ENCODE peak calls at places on chromosomes 13 and 19, in ten cellular contexts. N, I, Y, W, Q, B, O, C, Z and H are unnamed samples.

GRCh38 chr13:105159794-105160193 is 1375.7 kb downstream of the EFNB2 start:
- DNase-seq in N (no peak), I (no peak), Y (no peak), W (no peak), Q (no peak), B (no peak), O (no peak), C (no peak), Z (no peak), H (no peak)

GRCh38 chr13:42930136-42930535 is 61.9 kb downstream of the EPSTI1 start:
- DNase-seq in N (no peak), I (no peak), Y (no peak), W (no peak), Q (no peak), B (no peak), O (no peak), C (no peak), Z (no peak), H (no peak)

GRCh38 chr19:49814010-49814409 is 918 bp upstream of the FUZ start:
- DNase-seq in N (no peak), I (no peak), Y (no peak), W (no peak), Q (no peak), B (no peak), O (no peak), C (no peak), Z (no peak), H (no peak)

GRCh38 chr19:7596191-7596937 is 701 bp downstream of the CAMSAP3 start:
- DNase-seq in N (no peak), I (no peak), Y (no peak), W (no peak), Q (no peak), B (no peak), O (no peak), C (no peak), Z (no peak), H (no peak)

GRCh38 chr13:75481176-75482069 is 546 bp downstream of the TBC1D4 start:
- DNase-seq in N (peak), I (no peak), Y (peak), W (peak), Q (no peak), B (peak), O (peak), C (peak), Z (no peak), H (no peak)

GRCh38 chr13:38954291-38954690 is 36.3 kb downstream of the STOML3 start:
- DNase-seq in N (no peak), I (no peak), Y (no peak), W (no peak), Q (no peak), B (no peak), O (no peak), C (no peak), Z (no peak), H (no peak)

GRCh38 chr19:48398329-48399235 is 5.1 kb downstream of the GRIN2D start:
- DNase-seq in N (peak), I (peak), Y (no peak), W (peak), Q (no peak), B (peak), O (peak), C (peak), Z (peak), H (no peak)

GRCh38 chr13:36992362-36992761 is 6.8 kb downstream of the ALG5 start:
- DNase-seq in N (no peak), I (no peak), Y (no peak), W (no peak), Q (no peak), B (no peak), O (no peak), C (no peak), Z (no peak), H (no peak)

GRCh38 chr19:45079911-45080469 is 930 bp downstream of the GEMIN7 start:
- DNase-seq in N (no peak), I (no peak), Y (no peak), W (no peak), Q (no peak), B (no peak), O (no peak), C (no peak), Z (no peak), H (no peak)

GRCh38 chr19:33883869-33884519 is 87.3 kb downstream of the KCTD15 start:
- DNase-seq in N (no peak), I (no peak), Y (no peak), W (peak), Q (no peak), B (no peak), O (no peak), C (no peak), Z (no peak), H (no peak)

GRCh38 chr13:99415014-99415650 is 86.1 kb upstream of the TM9SF2 start:
- DNase-seq in N (no peak), I (no peak), Y (no peak), W (no peak), Q (no peak), B (no peak), O (no peak), C (no peak), Z (no peak), H (no peak)

GRCh38 chr13:62556973-62557372 is 1141.3 kb upstream of the PCDH20 start:
- DNase-seq in N (no peak), I (no peak), Y (no peak), W (no peak), Q (no peak), B (no peak), O (no peak), C (no peak), Z (no peak), H (no peak)

GRCh38 chr19:17234911-17235617 is 9.0 kb downstream of the OCEL1 start:
- DNase-seq in N (peak), I (peak), Y (peak), W (peak), Q (no peak), B (peak), O (peak), C (no peak), Z (no peak), H (no peak)

GRCh38 chr19:33294058-33294798 is 8.1 kb downstream of the CEBPA start:
- DNase-seq in N (no peak), I (no peak), Y (no peak), W (peak), Q (no peak), B (no peak), O (no peak), C (no peak), Z (no peak), H (peak)

GRCh38 chr13:44734204-44734707 is 158.1 kb upstream of the TSC22D1 start:
- DNase-seq in N (no peak), I (no peak), Y (no peak), W (peak), Q (no peak), B (no peak), O (no peak), C (no peak), Z (no peak), H (peak)

GRCh38 chr19:46574533-46574932 is 26.6 kb upstream of the CALM3 start:
- DNase-seq in N (peak), I (peak), Y (no peak), W (no peak), Q (no peak), B (no peak), O (no peak), C (no peak), Z (no peak), H (no peak)

GRCh38 chr13:58142952-58143351 is 511.4 kb downstream of the PCDH17 start:
- DNase-seq in N (no peak), I (no peak), Y (no peak), W (no peak), Q (no peak), B (no peak), O (no peak), C (no peak), Z (no peak), H (no peak)

GRCh38 chr13:104143760-104144406 is 1077.7 kb upstream of the SLC10A2 start:
- DNase-seq in N (no peak), I (no peak), Y (no peak), W (no peak), Q (no peak), B (no peak), O (no peak), C (no peak), Z (no peak), H (no peak)

GRCh38 chr19:29211562-29212416 is 1.2 kb downstream of the UQCRFS1 start:
- DNase-seq in N (no peak), I (no peak), Y (no peak), W (no peak), Q (no peak), B (peak), O (no peak), C (no peak), Z (no peak), H (no peak)

GRCh38 chr13:105665284-105665683 is 870.2 kb downstream of the EFNB2 start:
- DNase-seq in N (no peak), I (no peak), Y (no peak), W (no peak), Q (no peak), B (peak), O (no peak), C (no peak), Z (no peak), H (peak)

GRCh38 chr13:92463134-92463533 is 763.5 kb upstream of the GPC6 start:
- DNase-seq in N (no peak), I (no peak), Y (no peak), W (no peak), Q (no peak), B (no peak), O (no peak), C (no peak), Z (no peak), H (no peak)

GRCh38 chr19:45578861-45579260 is 5.7 kb downstream of the OPA3 start:
- DNase-seq in N (no peak), I (no peak), Y (no peak), W (no peak), Q (no peak), B (no peak), O (no peak), C (no peak), Z (no peak), H (no peak)

GRCh38 chr13:42283574-42283973 is 11.6 kb downstream of the AKAP11 start:
- DNase-seq in N (no peak), I (no peak), Y (no peak), W (no peak), Q (no peak), B (no peak), O (no peak), C (no peak), Z (no peak), H (no peak)

GRCh38 chr13:50275392-50276063 is 260.3 kb downstream of the KCNRG start:
- DNase-seq in N (no peak), I (no peak), Y (no peak), W (no peak), Q (no peak), B (no peak), O (no peak), C (no peak), Z (no peak), H (no peak)

GRCh38 chr13:97121894-97122293 is 100.2 kb upstream of the MBNL2 start:
- DNase-seq in N (no peak), I (no peak), Y (no peak), W (no peak), Q (no peak), B (no peak), O (no peak), C (no peak), Z (no peak), H (peak)

GRCh38 chr19:56314018-56314583 is 538 bp downstream of the ZSCAN5A start:
- DNase-seq in N (no peak), I (no peak), Y (no peak), W (no peak), Q (no peak), B (no peak), O (peak), C (no peak), Z (no peak), H (peak)

GRCh38 chr13:59823495-59823894 is 340.2 kb downstream of the DIAPH3 start:
- DNase-seq in N (no peak), I (no peak), Y (no peak), W (no peak), Q (no peak), B (peak), O (no peak), C (no peak), Z (no peak), H (peak)

GRCh38 chr13:55199132-55199531 is 1941.6 kb upstream of the PRR20A start:
- DNase-seq in N (no peak), I (no peak), Y (peak), W (no peak), Q (no peak), B (no peak), O (peak), C (no peak), Z (no peak), H (peak)

GRCh38 chr13:51808811-51809210 is 4.8 kb upstream of the DHRS12 start:
- DNase-seq in N (no peak), I (no peak), Y (no peak), W (no peak), Q (no peak), B (no peak), O (no peak), C (no peak), Z (no peak), H (no peak)

GRCh38 chr19:40217921-40218890 is at the start of gene TTC9B:
- DNase-seq in N (peak), I (no peak), Y (no peak), W (no peak), Q (no peak), B (no peak), O (no peak), C (peak), Z (no peak), H (no peak)

GRCh38 chr13:98445340-98446233 is 131.3 kb downstream of the STK24 start:
- DNase-seq in N (peak), I (peak), Y (peak), W (peak), Q (peak), B (peak), O (peak), C (peak), Z (peak), H (peak)

GRCh38 chr13:109396266-109396665 is 390.1 kb downstream of the IRS2 start:
- DNase-seq in N (no peak), I (no peak), Y (no peak), W (no peak), Q (no peak), B (no peak), O (no peak), C (no peak), Z (no peak), H (no peak)

GRCh38 chr13:99484405-99484981 is 16.8 kb upstream of the TM9SF2 start:
- DNase-seq in N (no peak), I (no peak), Y (peak), W (no peak), Q (no peak), B (no peak), O (no peak), C (no peak), Z (no peak), H (no peak)

GRCh38 chr13:104004572-104004971 is 938.4 kb upstream of the SLC10A2 start:
- DNase-seq in N (no peak), I (no peak), Y (no peak), W (no peak), Q (no peak), B (no peak), O (no peak), C (no peak), Z (no peak), H (no peak)

GRCh38 chr19:50554212-50554611 is 14.0 kb downstream of the LRRC4B start:
- DNase-seq in N (no peak), I (no peak), Y (no peak), W (no peak), Q (no peak), B (no peak), O (no peak), C (no peak), Z (no peak), H (no peak)

GRCh38 chr19:13366529-13367143 is 139.6 kb downstream of the CACNA1A start:
- DNase-seq in N (no peak), I (no peak), Y (peak), W (no peak), Q (no peak), B (peak), O (no peak), C (peak), Z (no peak), H (peak)